ENCODE peak calls at places on chromosomes 13 and 19, in nine cellular contexts. X, K, D, U, T, E, P, N and J are unnamed samples.

GRCh38 chr13:97502192-97502591 is 68.2 kb downstream of the RAP2A start:
- DNase-seq in X (no peak), N (no peak), U (peak; percentile 81), D (peak; percentile 34), T (no peak), K (no peak), E (peak; percentile 19), P (no peak), J (no peak)

GRCh38 chr19:35168261-35168660 is 13.7 kb downstream of the FXYD5 start:
- DNase-seq in E (no peak), D (no peak), K (no peak), U (no peak), P (peak; percentile 9), X (no peak), T (peak; percentile 30), N (peak; percentile 84), J (no peak)

GRCh38 chr13:62829476-62829875 is 1413.8 kb upstream of the PCDH20 start:
- DNase-seq in N (no peak), P (no peak), U (no peak), X (no peak), D (no peak), E (no peak), K (no peak), T (no peak), J (no peak)

GRCh38 chr13:45036206-45036605 is 46.9 kb downstream of the GPALPP1 start:
- DNase-seq in U (no peak), P (no peak), X (no peak), N (no peak), E (no peak), T (no peak), D (no peak), K (no peak), J (no peak)

GRCh38 chr13:23724196-23724970 is 154.2 kb downstream of the TNFRSF19 start:
- DNase-seq in D (no peak), E (no peak), K (no peak), P (peak; percentile 56), N (no peak), T (no peak), X (no peak), U (no peak), J (no peak)

GRCh38 chr19:15506074-15506565 is 2.2 kb upstream of the CYP4F22 start:
- DNase-seq in P (no peak), K (no peak), T (no peak), N (no peak), E (no peak), D (no peak), U (no peak), X (no peak), J (no peak)

GRCh38 chr19:2337329-2337707 is 8.8 kb downstream of the SPPL2B start:
- DNase-seq in N (no peak), D (peak; percentile 86), X (peak; percentile 61), P (peak; percentile 86), U (peak; percentile 70), T (no peak), E (peak; percentile 35), K (no peak), J (no peak)

GRCh38 chr13:20416223-20416622 is 109.4 kb downstream of the CRYL1 start:
- DNase-seq in N (no peak), P (no peak), T (no peak), K (no peak), E (no peak), X (no peak), D (no peak), U (peak; percentile 10), J (no peak)

GRCh38 chr13:98344392-98344791 is 167.3 kb upstream of the RNF113B start:
- DNase-seq in K (no peak), U (no peak), N (no peak), T (no peak), P (peak; percentile 17), D (no peak), X (no peak), E (no peak), J (no peak)

GRCh38 chr19:49985926-49986325 is 25.0 kb upstream of the SIGLEC11 start:
- DNase-seq in D (no peak), X (no peak), U (no peak), E (no peak), N (no peak), P (no peak), T (no peak), K (no peak), J (no peak)

GRCh38 chr19:47505506-47505905 is 9.4 kb downstream of the NAPA start:
- DNase-seq in P (no peak), D (no peak), T (no peak), U (no peak), X (no peak), E (no peak), N (no peak), K (no peak), J (no peak)

GRCh38 chr19:6677924-6678689 is 8.1 kb upstream of the TNFSF14 start:
- DNase-seq in T (peak; percentile 95), P (peak; percentile 93), U (peak; percentile 48), D (no peak), K (no peak), X (no peak), E (no peak), N (no peak), J (no peak)

GRCh38 chr19:42601811-42602443 is 7.2 kb upstream of the CEACAM8 start:
- DNase-seq in X (no peak), T (peak; percentile 39), P (peak; percentile 87), U (peak; percentile 19), N (peak; percentile 69), D (no peak), E (no peak), K (no peak), J (no peak)

GRCh38 chr19:47891923-47892666 is 6.0 kb upstream of the SULT2A1 start:
- DNase-seq in D (no peak), N (no peak), T (peak; percentile 81), K (peak; percentile 41), X (no peak), P (peak; percentile 85), U (peak; percentile 28), E (no peak), J (no peak)

GRCh38 chr13:25836709-25837316 is 215.0 kb downstream of the SHISA2 start:
- DNase-seq in U (no peak), T (no peak), D (no peak), X (no peak), P (no peak), K (no peak), E (no peak), N (no peak), J (no peak)

GRCh38 chr19:5711025-5711424 is 8.9 kb downstream of the LONP1 start:
- DNase-seq in U (no peak), E (no peak), N (no peak), K (no peak), X (no peak), P (no peak), D (no peak), T (peak; percentile 6), J (no peak)

GRCh38 chr19:21101511-21102242 is 19.7 kb downstream of the ZNF714 start:
- DNase-seq in T (no peak), U (peak; percentile 6), P (no peak), E (no peak), X (no peak), N (no peak), D (no peak), K (no peak), J (no peak)

GRCh38 chr13:29883941-29884518 is 33.6 kb upstream of the UBL3 start:
- DNase-seq in D (peak; percentile 38), N (no peak), T (no peak), X (no peak), E (no peak), P (no peak), K (no peak), U (peak; percentile 26), J (no peak)

GRCh38 chr19:7153008-7153407 is 83.5 kb downstream of the ZNF557 start:
- DNase-seq in D (no peak), P (no peak), E (no peak), X (no peak), U (no peak), K (no peak), N (no peak), T (no peak), J (no peak)

GRCh38 chr19:57905258-57905657 is 11.1 kb downstream of the ZNF417 start:
- DNase-seq in D (no peak), E (no peak), P (no peak), U (no peak), X (no peak), T (no peak), K (no peak), N (no peak), J (no peak)

GRCh38 chr13:39350461-39350881 is 252.5 kb downstream of the LHFPL6 start:
- DNase-seq in X (no peak), D (no peak), N (no peak), E (no peak), T (no peak), U (peak; percentile 16), P (no peak), K (no peak), J (no peak)
- TF ChIP-seq CTCF in X (no peak), D (no peak), N (no peak), E (no peak), T (no peak), U (no peak), P (no peak), K (no peak), J (no peak)

GRCh38 chr19:10431254-10431942 is 11.1 kb downstream of the PDE4A start:
- DNase-seq in P (peak; percentile 70), E (no peak), T (peak; percentile 50), X (no peak), K (peak; percentile 44), N (no peak), U (no peak), D (no peak), J (no peak)
- TF ChIP-seq CTCF in P (peak; percentile 28), E (no peak), T (peak; percentile 36), X (no peak), K (no peak), N (no peak), U (no peak), D (no peak), J (no peak)

DNA sequence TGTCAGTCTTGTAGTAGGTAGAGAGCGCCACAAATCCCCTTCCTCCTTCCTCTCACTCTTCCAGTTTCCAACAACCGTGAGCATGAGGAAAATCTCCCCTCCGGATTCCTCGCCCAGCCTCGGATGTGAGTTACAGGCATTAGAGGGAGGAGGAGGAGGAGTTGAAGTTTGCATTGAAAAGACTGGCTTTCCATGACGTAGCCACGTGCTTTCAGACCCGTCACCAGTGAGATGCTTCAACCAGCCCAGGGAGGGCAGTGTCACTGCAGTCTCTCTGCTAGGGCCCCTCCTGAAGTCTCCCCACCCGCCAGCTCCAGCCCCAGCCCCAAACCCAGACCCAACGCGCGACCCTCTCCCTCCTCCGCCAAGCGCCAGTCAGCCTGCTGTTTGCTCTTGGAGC is 444 bp upstream of the FGF14 start:
- DNase-seq in N (no peak), U (no peak), E (no peak), X (no peak), T (no peak), P (peak; percentile 87), K (no peak), D (no peak), J (peak; percentile 51)
- TF ChIP-seq CTCF in N (no peak), U (no peak), E (no peak), X (no peak), T (no peak), P (peak; percentile 58), K (no peak), D (no peak), J (no peak)

DNA sequence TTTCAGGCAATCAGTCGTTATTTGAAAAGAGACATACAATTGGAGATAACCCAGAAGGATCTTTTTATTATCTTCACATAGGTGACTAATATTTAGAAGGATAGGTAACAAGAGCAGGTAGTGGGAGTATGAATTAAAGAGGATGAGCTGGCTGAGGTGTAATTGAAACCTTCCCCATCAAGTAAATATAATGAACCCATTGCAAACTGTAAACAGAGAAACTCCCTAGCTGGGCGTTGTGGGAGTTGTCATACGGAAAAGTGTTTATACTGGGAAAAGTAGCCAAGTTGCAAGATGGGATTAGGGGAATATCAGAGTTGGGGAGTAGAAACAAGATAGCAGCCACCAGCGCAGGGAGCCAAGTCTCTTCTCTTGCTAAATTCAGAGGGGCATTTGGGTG is 448.4 kb downstream of the COG6 start:
- DNase-seq in D (no peak), U (no peak), E (no peak), P (no peak), N (no peak), K (no peak), X (no peak), T (no peak), J (no peak)
- TF ChIP-seq CTCF in D (no peak), U (no peak), E (no peak), P (no peak), N (no peak), K (no peak), X (no peak), T (no peak), J (no peak)